ENCODE peak calls at places on chromosomes 7 and 10, in nine cellular contexts. M is HEK293T; X is brain microvascular endothelial cell; U is NCI-H82; G is GM04504; I is activated CD8-positive, alpha-beta memory T cell treated with anti-CD3 and anti-CD28 coated beads for 48 hours; F is activated T-helper 1 cell treated with anti-CD3 and anti-CD28 coated beads, Interleukin-2, amount 50 U/mL, for 16 hours; B is KBM-7; Y is fibroblast of villous mesenchyme. E is an unnamed sample.
A peak's percentile ranks its signal among the peaks of the same experiment; 100 is the strongest.

GRCh38 chr7:801940-802364 is 30.3 kb upstream of the SUN1 start:
- DNase-seq in M (no peak), X (no peak), U (peak; percentile 84), G (no peak), I (no peak), F (no peak), B (no peak), Y (peak; percentile 58), E (no peak)

GRCh38 chr7:86643478-86644281 is at the start of gene GRM3:
- DNase-seq in M (peak; percentile 83), X (peak; percentile 0), U (peak; percentile 77), G (no peak), I (no peak), F (no peak), B (no peak), Y (no peak), E (no peak)

GRCh38 chr10:78807504-78808202 is 261.1 kb upstream of the ZMIZ1 start:
- DNase-seq in M (no peak), X (no peak), U (peak; percentile 67), G (no peak), I (no peak), F (no peak), B (no peak), Y (no peak), E (no peak)

GRCh38 chr7:12031638-12032037 is 179.5 kb upstream of the TMEM106B start:
- DNase-seq in M (no peak), X (peak; percentile 51), U (no peak), G (no peak), I (no peak), F (no peak), B (peak; percentile 31), Y (peak; percentile 21), E (no peak)

GRCh38 chr10:101244321-101245050 is 15.2 kb upstream of the LBX1 start:
- DNase-seq in M (no peak), X (no peak), U (peak; percentile 48), G (peak; percentile 71), I (no peak), F (no peak), B (no peak), Y (no peak), E (no peak)

GRCh38 chr7:85424298-85424697 is 237.4 kb upstream of the SEMA3D start:
- DNase-seq in M (no peak), X (no peak), U (no peak), G (no peak), I (no peak), F (no peak), B (no peak), Y (no peak), E (no peak)

GRCh38 chr10:58641095-58641531 is 128.4 kb downstream of the BICC1 start:
- DNase-seq in M (peak; percentile 14), X (peak; percentile 96), U (peak; percentile 16), G (peak; percentile 99), I (no peak), F (no peak), B (peak; percentile 66), Y (peak; percentile 95), E (no peak)

GRCh38 chr10:96840841-96841518 is 8.9 kb downstream of the LCOR start:
- DNase-seq in M (no peak), X (peak; percentile 44), U (no peak), G (no peak), I (no peak), F (no peak), B (peak; percentile 92), Y (peak; percentile 65), E (no peak)

GRCh38 chr7:115585015-115585655 is 445.4 kb downstream of the TFEC start:
- DNase-seq in M (no peak), X (peak; percentile 27), U (no peak), G (no peak), I (no peak), F (no peak), B (peak; percentile 39), Y (no peak), E (no peak)

GRCh38 chr7:19030280-19030679 is 87.2 kb downstream of the TWIST1 start:
- DNase-seq in M (no peak), X (no peak), U (no peak), G (peak; percentile 52), I (no peak), F (no peak), B (no peak), Y (peak; percentile 6), E (no peak)

GRCh38 chr7:151902306-151902705 is 25.4 kb upstream of the PRKAG2 start:
- DNase-seq in M (no peak), X (no peak), U (no peak), G (no peak), I (no peak), F (no peak), B (no peak), Y (no peak), E (no peak)

GRCh38 chr7:106464169-106464568 is 179.4 kb upstream of the NAMPT start:
- DNase-seq in M (no peak), X (no peak), U (no peak), G (no peak), I (no peak), F (no peak), B (no peak), Y (no peak), E (no peak)

GRCh38 chr10:23065549-23065948 is 29.8 kb upstream of the MSRB2 start:
- DNase-seq in M (no peak), X (peak; percentile 53), U (no peak), G (peak; percentile 68), I (no peak), F (no peak), B (no peak), Y (peak; percentile 64), E (no peak)

GRCh38 chr7:155665957-155666287 is 21.5 kb downstream of the RBM33 start:
- DNase-seq in M (no peak), X (peak; percentile 73), U (no peak), G (peak; percentile 75), I (no peak), F (no peak), B (no peak), Y (peak; percentile 88), E (no peak)

GRCh38 chr10:7409045-7409731 is 1.6 kb downstream of the SFMBT2 start:
- DNase-seq in M (peak; percentile 42), X (no peak), U (no peak), G (no peak), I (peak; percentile 40), F (peak; percentile 7), B (peak; percentile 64), Y (peak; percentile 13), E (no peak)

GRCh38 chr7:19958309-19958896 is 185.0 kb upstream of the TMEM196 start:
- DNase-seq in M (no peak), X (peak; percentile 85), U (no peak), G (peak; percentile 89), I (no peak), F (no peak), B (no peak), Y (peak; percentile 77), E (no peak)

GRCh38 chr10:12995425-12995861 is 6.1 kb downstream of the CCDC3 start:
- DNase-seq in M (no peak), X (no peak), U (no peak), G (no peak), I (no peak), F (no peak), B (no peak), Y (no peak), E (no peak)

GRCh38 chr10:71302874-71303568 is 16.0 kb upstream of the SLC29A3 start:
- DNase-seq in M (peak; percentile 65), X (peak; percentile 40), U (peak; percentile 77), G (no peak), I (no peak), F (no peak), B (peak; percentile 69), Y (peak; percentile 53), E (no peak)

GRCh38 chr7:135995751-135996150 is 18.6 kb upstream of the MTPN start:
- DNase-seq in M (no peak), X (no peak), U (no peak), G (no peak), I (no peak), F (no peak), B (no peak), Y (no peak), E (no peak)

GRCh38 chr7:158266817-158267736 is 320.5 kb downstream of the PTPRN2 start:
- DNase-seq in M (no peak), X (no peak), U (no peak), G (no peak), I (no peak), F (no peak), B (no peak), Y (no peak), E (no peak)

GRCh38 chr7:138898255-138898654 is 82.9 kb downstream of the KIAA1549 start:
- DNase-seq in M (no peak), X (no peak), U (no peak), G (no peak), I (no peak), F (no peak), B (peak; percentile 85), Y (no peak), E (no peak)

GRCh38 chr10:66258693-66259092 is 667.1 kb upstream of the LRRTM3 start:
- DNase-seq in M (no peak), X (no peak), U (no peak), G (no peak), I (no peak), F (no peak), B (peak; percentile 10), Y (no peak), E (no peak)

GRCh38 chr7:19519443-19519977 is 189.3 kb downstream of the POLR1F start:
- DNase-seq in M (peak; percentile 36), X (peak; percentile 36), U (no peak), G (no peak), I (no peak), F (no peak), B (no peak), Y (peak; percentile 46), E (no peak)

GRCh38 chr10:110275140-110275729 is 29.5 kb downstream of the SMNDC1 start:
- DNase-seq in M (no peak), X (no peak), U (peak; percentile 89), G (no peak), I (no peak), F (no peak), B (no peak), Y (no peak), E (no peak)

GRCh38 chr7:14841850-14842249 is 60.7 kb downstream of the DGKB start:
- DNase-seq in M (no peak), X (no peak), U (no peak), G (peak; percentile 34), I (no peak), F (no peak), B (no peak), Y (no peak), E (no peak)

GRCh38 chr10:125146791-125147604 is 13.4 kb downstream of the CTBP2 start:
- DNase-seq in M (no peak), X (peak; percentile 85), U (no peak), G (no peak), I (no peak), F (no peak), B (no peak), Y (peak; percentile 84), E (no peak)

GRCh38 chr7:133742709-133743538 is 384.2 kb upstream of the LRGUK start:
- DNase-seq in M (peak; percentile 17), X (peak; percentile 42), U (peak; percentile 32), G (no peak), I (no peak), F (no peak), B (peak; percentile 39), Y (peak; percentile 32), E (no peak)

GRCh38 chr7:28329616-28330373 is 82.5 kb upstream of the CREB5 start:
- DNase-seq in M (no peak), X (no peak), U (no peak), G (no peak), I (no peak), F (no peak), B (no peak), Y (no peak), E (no peak)

GRCh38 chr10:24207781-24208611 is 942 bp upstream of the KIAA1217 start:
- DNase-seq in M (no peak), X (no peak), U (no peak), G (no peak), I (no peak), F (no peak), B (no peak), Y (no peak), E (no peak)

GRCh38 chr7:112533591-112533990 is 52.8 kb downstream of the LSMEM1 start:
- DNase-seq in M (no peak), X (no peak), U (no peak), G (no peak), I (no peak), F (no peak), B (no peak), Y (no peak), E (no peak)

GRCh38 chr10:3482200-3482993 is 302.6 kb downstream of the KLF6 start:
- DNase-seq in M (peak; percentile 62), X (peak; percentile 89), U (peak; percentile 63), G (peak; percentile 85), I (no peak), F (no peak), B (peak; percentile 85), Y (peak; percentile 98), E (no peak)